ENCODE peak calls at places on chromosomes 16 and 17, in eight cellular contexts. D is mammary epithelial cell; F is GM12878; S is tibial artery; T is fibroblast of mammary gland; J is CD8-positive, alpha-beta T cell; I is AG04450; V is body of pancreas. M is an unnamed sample.

GRCh38 chr17:83025636-83026280 is 53.7 kb upstream of the METRNL start:
- DNase-seq in I (no peak), F (no peak), J (no peak), V (no peak), S (no peak), T (no peak), D (no peak), M (no peak)

GRCh38 chr17:70901870-70902269 is 732.5 kb downstream of the KCNJ2 start:
- DNase-seq in I (no peak), D (no peak), S (no peak), T (peak), J (no peak), F (no peak), V (no peak), M (no peak)

GRCh38 chr17:21843951-21844590 is 151.7 kb downstream of the KCNJ18 start:
- DNase-seq in D (no peak), V (no peak), I (no peak), T (no peak), J (no peak), S (no peak), F (no peak), M (no peak)

GRCh38 chr16:75099738-75100615 is 16.6 kb downstream of the LDHD start:
- DNase-seq in J (no peak), T (no peak), S (no peak), I (no peak), V (no peak), D (no peak), F (no peak), M (no peak)

GRCh38 chr16:68426355-68426652 is 22.0 kb downstream of the SMPD3 start:
- DNase-seq in V (no peak), J (no peak), T (peak), D (no peak), S (no peak), I (no peak), F (no peak), M (no peak)

GRCh38 chr16:17194190-17194780 is 276.5 kb downstream of the XYLT1 start:
- DNase-seq in D (no peak), J (peak), S (peak), I (no peak), V (peak), T (peak), F (no peak), M (peak)

GRCh38 chr17:12545877-12546513 is 119.7 kb upstream of the MYOCD start:
- DNase-seq in V (peak), I (no peak), T (peak), J (no peak), S (peak), F (no peak), D (no peak), M (no peak)

GRCh38 chr17:10976401-10976800 is 138.5 kb upstream of the PIRT start:
- DNase-seq in D (no peak), I (no peak), J (no peak), F (no peak), T (no peak), S (no peak), V (no peak), M (no peak)

GRCh38 chr16:22232277-22233049 is 26.4 kb downstream of the EEF2K start:
- DNase-seq in T (peak), S (no peak), F (no peak), J (no peak), D (peak), I (no peak), V (peak), M (no peak)

GRCh38 chr17:49987681-49988441 is 7.2 kb downstream of the DLX3 start:
- DNase-seq in I (no peak), F (no peak), T (no peak), V (no peak), S (no peak), D (peak), J (no peak), M (peak)

GRCh38 chr16:49488740-49489525 is 115.3 kb downstream of the C16orf78 start:
- DNase-seq in S (peak), V (no peak), D (no peak), J (no peak), T (no peak), I (no peak), F (no peak), M (peak)

DNA sequence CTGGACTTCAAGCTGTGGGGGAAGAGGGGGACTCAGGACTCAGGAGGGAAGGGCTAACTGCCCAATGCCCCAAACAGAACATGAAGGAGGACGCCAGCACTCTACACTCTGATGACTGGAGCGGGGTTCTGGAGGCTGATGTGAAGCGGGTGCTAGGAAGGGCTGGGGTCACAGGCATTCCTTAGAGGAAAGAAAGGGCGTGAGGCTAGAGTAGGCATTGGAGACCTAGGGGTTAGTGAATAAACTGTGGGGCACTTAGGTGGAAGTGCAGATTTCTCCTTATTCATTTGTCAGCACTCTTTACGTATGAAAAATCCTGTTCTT is 760 bp upstream of the LMF1 start:
- DNase-seq in V (no peak), S (no peak), T (no peak), I (no peak), F (no peak), D (no peak), J (no peak), M (no peak)
- H3K4me3 ChIP-seq in V (no peak), S (peak), T (no peak), I (no peak), F (no peak), D (no peak), J (peak), M (no peak)

DNA sequence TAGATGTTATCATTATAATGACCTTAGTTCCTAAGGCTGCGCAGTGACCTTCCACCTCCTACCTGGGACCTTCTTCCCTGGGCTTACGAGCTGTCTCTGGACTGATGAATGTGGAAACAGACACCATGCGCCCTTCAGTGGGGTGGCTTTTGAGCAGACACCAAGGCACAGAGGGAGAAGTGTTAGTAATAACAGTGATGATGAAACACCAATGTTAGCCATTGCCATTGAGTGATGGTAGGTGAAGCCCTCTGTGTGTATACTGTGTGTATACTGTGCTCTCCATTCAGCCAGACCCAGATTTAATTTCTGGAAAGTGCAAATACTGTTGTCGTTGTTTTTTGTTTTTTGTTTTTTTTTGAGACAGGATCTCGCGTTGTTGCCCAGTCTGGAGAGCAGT is 44.5 kb downstream of the CLEC16A start:
- DNase-seq in F (no peak), S (no peak), V (no peak), D (no peak), J (no peak), T (no peak), I (no peak), M (no peak)
- TF ChIP-seq CTCF in F (no peak), S (no peak), V (no peak), D (no peak), J (no peak), T (no peak), I (no peak), M (no peak)

DNA sequence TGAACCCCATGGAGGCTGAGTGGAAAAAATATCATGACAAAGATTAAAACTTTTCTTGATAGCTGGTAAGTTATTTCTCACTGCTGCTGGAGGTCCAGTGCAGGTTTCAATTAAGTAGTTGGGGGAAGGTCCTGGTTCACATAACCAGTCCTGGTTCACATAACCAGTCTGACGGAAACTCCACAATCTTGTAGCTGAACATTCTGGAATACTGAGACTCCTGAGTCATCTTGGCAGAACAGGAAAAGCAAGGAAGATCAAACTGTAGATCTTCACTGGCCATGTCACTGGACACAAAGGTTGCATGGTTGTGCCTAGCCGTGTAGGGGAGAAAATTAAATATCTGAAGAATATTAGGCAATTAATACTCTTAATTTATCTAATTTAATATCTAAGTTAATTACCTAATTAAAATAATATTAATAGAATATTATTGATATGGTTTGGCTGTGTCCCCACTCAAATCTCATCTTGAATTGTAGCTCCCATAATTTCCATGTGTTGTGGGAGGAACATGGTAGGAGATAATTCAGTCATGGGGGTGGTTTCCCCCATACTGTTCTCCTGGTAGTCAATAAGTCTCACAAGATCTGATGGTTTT is 48.6 kb upstream of the CNTNAP4 start:
- DNase-seq in F (no peak), J (no peak), V (no peak), I (no peak), S (no peak), D (peak), T (no peak), M (no peak)
- H3K4me3 ChIP-seq in F (no peak), J (no peak), V (no peak), I (no peak), S (no peak), D (no peak), T (no peak), M (no peak)

GRCh38 chr17:46194393-46195216 is 1.4 kb upstream of the KANSL1 start:
- DNase-seq in S (no peak), F (peak), V (no peak), J (peak), I (no peak), T (peak), D (no peak), M (no peak)
- TF ChIP-seq CTCF in S (no peak), F (no peak), V (peak), J (peak), I (peak), T (peak), D (peak), M (no peak)

DNA sequence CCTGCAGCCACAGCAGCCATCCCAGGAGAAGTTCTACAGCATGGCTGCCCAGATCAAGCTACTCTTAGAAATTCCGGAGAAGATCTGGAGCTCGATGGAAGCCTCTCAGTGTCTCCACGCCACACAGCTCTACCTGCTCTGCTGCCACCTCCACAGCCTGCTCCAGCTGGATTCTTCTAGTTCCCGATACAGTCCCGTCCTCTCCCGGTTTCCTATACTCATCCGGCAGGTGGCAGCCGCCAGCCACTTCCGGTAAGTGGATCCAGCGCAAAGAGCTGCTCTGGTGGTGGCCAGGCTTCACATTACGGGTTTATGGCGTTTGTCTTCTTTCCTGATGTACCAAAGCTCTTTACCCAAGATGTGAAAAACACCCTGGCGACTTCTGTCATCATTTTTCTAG is 3.6 kb downstream of the COG1 start:
- DNase-seq in V (peak), F (no peak), S (no peak), T (no peak), D (no peak), I (no peak), J (no peak), M (no peak)
- H3K4me3 ChIP-seq in V (no peak), F (no peak), S (no peak), T (no peak), D (no peak), I (no peak), J (no peak), M (no peak)

GRCh38 chr17:2821868-2822267 is 25.6 kb downstream of the RAP1GAP2 start:
- DNase-seq in D (no peak), T (no peak), I (no peak), V (no peak), S (no peak), J (no peak), F (no peak), M (no peak)
- TF ChIP-seq CTCF in D (no peak), T (no peak), I (no peak), V (no peak), S (no peak), J (no peak), F (no peak), M (no peak)

GRCh38 chr16:31213877-31214704 is at the start of gene TRIM72:
- DNase-seq in I (no peak), D (no peak), F (no peak), J (no peak), S (no peak), T (no peak), V (no peak), M (no peak)
- H3K4me3 ChIP-seq in I (peak), D (peak), F (no peak), J (peak), S (peak), T (peak), V (no peak), M (no peak)

GRCh38 chr17:8696456-8696855 is 48.2 kb downstream of the CCDC42 start:
- DNase-seq in S (peak), I (no peak), V (no peak), D (no peak), J (no peak), F (no peak), T (no peak), M (peak)
- TF ChIP-seq CTCF in S (no peak), I (no peak), V (no peak), D (no peak), J (no peak), F (no peak), T (no peak), M (no peak)

M was measured in lower leg skin.